ENCODE peak calls at places on chromosomes 11 and 22, in five cellular contexts. S, U, I, E and Q are unnamed samples.

GRCh38 chr11:128544625-128545024 is 42.7 kb downstream of the ETS1 start:
- ATAC-seq in U (no peak), E (no peak), I (peak), S (no peak), Q (peak)

GRCh38 chr11:31996159-31996881 is 94.6 kb upstream of the RCN1 start:
- ATAC-seq in E (no peak), S (no peak), U (no peak), I (peak), Q (no peak)

GRCh38 chr11:103842795-103843194 is 193.6 kb upstream of the DDI1 start:
- ATAC-seq in E (peak), S (no peak), I (no peak), U (no peak), Q (peak)

GRCh38 chr11:80122211-80122610 is 681.4 kb upstream of the TENM4 start:
- ATAC-seq in I (no peak), U (no peak), E (no peak), S (no peak), Q (no peak)

GRCh38 chr11:128330203-128330602 is 257.2 kb downstream of the ETS1 start:
- ATAC-seq in I (no peak), U (no peak), S (no peak), E (no peak), Q (no peak)

GRCh38 chr22:50459443-50460140 is 15.2 kb downstream of the SBF1 start:
- ATAC-seq in U (no peak), I (peak), E (no peak), S (no peak), Q (no peak)

GRCh38 chr22:31952459-31952858 is 8.1 kb downstream of the YWHAH start:
- ATAC-seq in I (no peak), S (no peak), U (peak), E (peak), Q (peak)

GRCh38 chr11:48216510-48216909 is at the start of gene OR4B1:
- ATAC-seq in U (no peak), S (no peak), E (no peak), I (no peak), Q (no peak)

GRCh38 chr22:24965822-24966626 is 13.5 kb downstream of the KIAA1671 start:
- ATAC-seq in U (peak), I (peak), E (peak), S (peak), Q (peak)

GRCh38 chr22:20466659-20467379 is 28.8 kb downstream of the KLHL22 start:
- ATAC-seq in S (no peak), E (no peak), I (no peak), U (no peak), Q (no peak)

GRCh38 chr22:19995611-19996339 is 20.8 kb downstream of the ARVCF start:
- ATAC-seq in U (no peak), I (no peak), S (no peak), E (no peak), Q (peak)

GRCh38 chr11:96426356-96427103 is 36.7 kb downstream of the JRKL start:
- ATAC-seq in I (peak), S (peak), U (peak), E (peak), Q (no peak)

GRCh38 chr11:118640332-118641154 is 33.1 kb downstream of the PHLDB1 start:
- ATAC-seq in I (peak), S (peak), U (peak), E (no peak), Q (no peak)
- TF ChIP-seq CTCF in I (peak), S (no peak), U (peak), E (peak), Q (no peak)

DNA sequence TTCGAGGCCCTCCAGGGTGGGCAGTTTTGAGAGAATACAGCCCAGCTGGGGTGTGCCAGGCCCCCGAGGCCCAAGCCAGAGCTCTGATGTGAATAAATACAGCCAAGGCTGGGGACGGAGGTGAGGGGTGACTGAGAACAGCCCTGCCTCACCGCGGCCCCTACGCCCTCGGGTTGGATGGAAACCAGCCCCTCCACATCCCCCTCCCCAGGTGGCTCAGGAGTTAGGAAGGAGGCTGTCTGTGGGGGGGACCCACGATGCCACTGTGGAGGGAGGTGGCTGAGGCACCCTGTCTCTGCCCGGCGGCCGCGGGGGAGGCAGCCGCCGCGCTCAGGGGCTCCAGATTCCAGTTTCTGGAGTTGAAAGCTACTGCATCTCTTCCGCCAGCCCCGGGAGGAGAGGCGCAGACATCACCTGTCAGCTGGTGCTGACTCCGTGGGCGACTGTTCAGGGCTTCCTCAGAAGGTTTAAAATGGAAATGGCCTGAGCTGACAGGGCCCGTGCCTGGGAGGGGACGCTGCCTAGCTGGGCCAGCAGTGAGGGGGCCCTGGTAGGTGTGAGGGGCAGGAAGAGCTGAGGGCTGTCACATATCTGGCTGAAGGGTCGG is 1.4 kb downstream of the FLRT1 start:
- ATAC-seq in S (peak), E (no peak), I (no peak), U (peak), Q (no peak)
- H3K4me3 ChIP-seq in S (no peak), E (no peak), I (no peak), U (no peak), Q (no peak)

GRCh38 chr22:44914026-44914721 is 95.6 kb downstream of the PHF21B start:
- ATAC-seq in I (no peak), E (no peak), S (no peak), U (no peak), Q (no peak)

GRCh38 chr22:44915441-44915840 is 94.4 kb downstream of the PHF21B start:
- ATAC-seq in E (no peak), I (no peak), S (no peak), U (no peak), Q (no peak)

GRCh38 chr22:44909241-44909640 is 100.6 kb downstream of the PHF21B start:
- ATAC-seq in S (no peak), U (no peak), E (no peak), I (no peak), Q (no peak)

GRCh38 chr22:44916281-44917231 is 93.2 kb downstream of the PHF21B start:
- ATAC-seq in E (peak), S (no peak), U (no peak), I (no peak), Q (no peak)

GRCh38 chr22:44913198-44913983 is 96.4 kb downstream of the PHF21B start:
- ATAC-seq in E (no peak), I (no peak), S (no peak), U (no peak), Q (no peak)
- TF ChIP-seq CTCF in E (no peak), I (no peak), S (no peak), U (no peak), Q (no peak)

GRCh38 chr11:85718991-85719807 is 33.2 kb upstream of the CCDC89 start:
- ATAC-seq in U (peak), I (peak), S (peak), E (peak), Q (peak)
- H3K4me3 ChIP-seq in U (no peak), I (no peak), S (peak), E (no peak), Q (peak)

DNA sequence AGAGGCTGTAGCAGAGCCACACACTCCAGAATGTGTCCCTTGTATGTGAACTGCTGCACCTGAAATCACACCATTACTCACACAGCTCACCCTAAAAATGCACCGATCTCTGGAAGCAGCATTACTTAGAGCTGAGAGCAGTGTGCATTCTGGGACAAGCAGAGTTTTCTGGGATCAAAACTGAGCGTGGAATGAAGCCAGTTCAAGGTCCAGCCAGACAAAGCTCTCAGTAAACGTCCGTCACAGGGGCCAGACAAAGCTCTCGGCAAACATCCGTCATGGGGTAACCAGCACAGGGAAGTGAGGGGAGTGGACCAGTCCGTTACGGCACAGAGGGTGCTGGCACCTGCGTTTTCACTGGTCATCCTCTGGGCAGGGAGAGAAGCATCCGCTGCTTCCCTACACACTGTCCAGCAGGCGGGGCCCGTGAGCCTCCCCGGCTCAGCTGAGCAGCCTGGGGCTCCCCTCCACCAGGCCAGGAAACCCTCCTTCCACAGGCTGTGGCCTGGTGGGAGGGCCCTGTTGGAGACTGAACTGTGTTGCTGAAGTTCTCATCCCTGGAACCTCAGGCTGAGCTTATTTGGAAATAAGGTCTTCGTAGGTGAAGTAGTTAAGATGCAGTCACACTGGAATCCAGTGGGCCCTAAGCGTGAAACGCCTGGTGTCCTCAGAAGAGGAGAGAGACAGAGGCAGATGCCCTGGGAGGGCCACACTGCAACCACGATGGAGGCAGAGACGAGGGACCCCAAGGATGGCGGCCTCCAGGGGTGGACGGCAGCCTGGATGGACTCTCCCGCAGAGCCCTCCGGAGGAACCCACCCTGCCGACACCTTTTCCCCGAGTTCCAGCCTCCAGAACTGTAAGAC is 883.9 kb downstream of the BRD1 start:
- ATAC-seq in I (no peak), S (peak), U (peak), E (no peak), Q (no peak)
- TF ChIP-seq CTCF in I (no peak), S (peak), U (peak), E (peak), Q (no peak)

GRCh38 chr11:77784572-77784971 is 36.0 kb downstream of the RSF1 start:
- ATAC-seq in I (no peak), S (no peak), E (no peak), U (no peak), Q (no peak)
- H3K4me3 ChIP-seq in I (no peak), S (no peak), E (no peak), U (no peak), Q (no peak)

GRCh38 chr22:36194971-36195370 is 6.6 kb downstream of the APOL4 start:
- ATAC-seq in I (peak), S (peak), U (peak), E (peak), Q (peak)
- TF ChIP-seq CTCF in I (peak), S (peak), U (peak), E (peak), Q (peak)

GRCh38 chr22:49269928-49270327 is 557.7 kb downstream of the BRD1 start:
- ATAC-seq in S (no peak), E (no peak), U (no peak), I (no peak), Q (no peak)
- H3K4me3 ChIP-seq in S (no peak), E (no peak), U (no peak), I (no peak), Q (no peak)

GRCh38 chr11:122101625-122102291 is 14.3 kb downstream of the BLID start:
- ATAC-seq in E (peak), S (peak), U (no peak), I (no peak), Q (peak)
- TF ChIP-seq CTCF in E (peak), S (peak), U (no peak), I (no peak), Q (peak)